ENCODE peak calls at places on chromosomes 2 and 18, in ten cellular contexts. W is A549; O is HCT116; M is stomach; P is brain microvascular endothelial cell; U is dorsolateral prefrontal cortex; D is GM23338; S is tibial artery; B is colonic mucosa; Z is CD8-positive, alpha-beta T cell. Q is an unnamed sample.

GRCh38 chr2:42183775-42184174 is 14.6 kb downstream of the EML4 start:
- DNase-seq in D (no peak), P (no peak), O (no peak), U (no peak), Z (no peak), B (no peak), W (no peak), S (no peak), M (no peak), Q (no peak)

GRCh38 chr2:235747868-235748144 is 254.0 kb downstream of the AGAP1 start:
- DNase-seq in D (no peak), S (no peak), P (no peak), Z (no peak), B (peak; percentile 47), W (no peak), O (no peak), U (no peak), M (no peak), Q (no peak)

GRCh38 chr2:175010848-175011254 is 5.7 kb upstream of the CHN1 start:
- DNase-seq in W (no peak), S (no peak), D (no peak), O (no peak), U (no peak), B (no peak), P (no peak), M (no peak), Z (no peak), Q (no peak)

GRCh38 chr2:237798236-237799059 is at the start of gene RBM44:
- DNase-seq in Z (no peak), W (no peak), U (no peak), D (peak; percentile 66), M (no peak), O (no peak), B (no peak), P (no peak), S (no peak), Q (no peak)

GRCh38 chr18:61541673-61542072 is 208.4 kb downstream of the CDH20 start:
- DNase-seq in S (no peak), M (no peak), B (no peak), U (no peak), P (no peak), D (no peak), Z (no peak), O (no peak), W (no peak), Q (no peak)

GRCh38 chr2:74646829-74647482 is 1.2 kb downstream of the M1AP start:
- DNase-seq in Z (no peak), U (no peak), B (no peak), P (no peak), W (no peak), M (no peak), D (peak; percentile 14), O (no peak), S (no peak), Q (no peak)

GRCh38 chr2:19104503-19104902 is 253.9 kb downstream of the OSR1 start:
- DNase-seq in W (peak; percentile 15), Z (no peak), O (no peak), M (peak; percentile 26), U (no peak), P (no peak), S (no peak), B (no peak), D (no peak), Q (peak; percentile 70)

GRCh38 chr18:13660510-13660909 is 65.8 kb downstream of the FAM210A start:
- DNase-seq in M (no peak), D (no peak), O (no peak), P (no peak), B (no peak), S (peak; percentile 60), W (no peak), U (no peak), Z (no peak), Q (no peak)

GRCh38 chr2:203498161-203498560 is 36.9 kb downstream of the RAPH1 start:
- DNase-seq in M (no peak), W (peak; percentile 74), U (no peak), Z (no peak), B (no peak), P (peak; percentile 34), O (peak; percentile 76), D (no peak), S (no peak), Q (no peak)

GRCh38 chr2:192243488-192243887 is 48.8 kb upstream of the TMEFF2 start:
- DNase-seq in S (no peak), P (peak; percentile 31), D (no peak), B (no peak), W (no peak), Z (no peak), O (no peak), M (no peak), U (no peak), Q (no peak)

GRCh38 chr2:147100406-147101035 is 744.3 kb upstream of the ACVR2A start:
- DNase-seq in D (no peak), B (no peak), P (no peak), Z (no peak), U (no peak), M (no peak), W (no peak), O (no peak), S (no peak), Q (no peak)

DNA sequence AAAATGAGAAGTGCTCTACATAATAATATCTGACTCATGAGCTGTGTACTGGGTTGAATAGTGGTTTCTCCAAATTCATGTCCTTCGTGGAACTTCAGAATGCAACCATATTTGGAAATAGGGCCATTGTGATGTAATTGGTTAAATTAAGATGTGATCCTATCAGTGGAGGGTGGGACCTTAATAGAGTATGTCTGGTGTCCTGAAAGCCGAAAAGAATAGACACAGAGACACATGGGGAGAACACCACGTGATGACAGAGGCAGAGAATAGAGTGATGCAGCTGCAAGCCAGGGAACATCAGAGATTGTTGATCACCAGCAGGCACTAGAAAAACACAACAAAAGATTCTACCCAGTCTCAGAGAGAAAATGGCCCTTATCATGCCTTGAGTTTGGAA is 310.1 kb downstream of the EXOC6B start:
- DNase-seq in Z (no peak), S (no peak), O (no peak), D (no peak), P (peak; percentile 11), B (no peak), U (no peak), W (no peak), M (no peak), Q (no peak)
- H3K27ac ChIP-seq in Z (no peak overlapping the region), S (no peak overlapping the region), O (no peak overlapping the region), D (peak overlapping the region; percentile 67), P (no peak overlapping the region), B (no peak overlapping the region), U (peak overlapping the region; percentile 84), W (no peak overlapping the region), M (no peak overlapping the region), Q (no peak overlapping the region)

GRCh38 chr18:10519366-10519765 is 6.5 kb upstream of the NAPG start:
- DNase-seq in P (no peak), S (no peak), M (no peak), O (no peak), D (no peak), B (no peak), U (no peak), W (no peak), Z (no peak), Q (no peak)

GRCh38 chr18:10522574-10522973 is 3.3 kb upstream of the NAPG start:
- DNase-seq in P (no peak), Z (no peak), W (no peak), U (no peak), B (no peak), D (no peak), M (no peak), O (no peak), S (no peak), Q (no peak)

GRCh38 chr18:10523544-10523943 is 2.3 kb upstream of the NAPG start:
- DNase-seq in P (no peak), S (no peak), D (peak; percentile 32), B (no peak), Z (no peak), O (no peak), W (no peak), U (no peak), M (no peak), Q (no peak)

GRCh38 chr18:10518595-10519273 is 7.1 kb upstream of the NAPG start:
- DNase-seq in U (peak; percentile 58), P (peak; percentile 13), O (no peak), W (no peak), Z (no peak), M (peak; percentile 35), S (peak; percentile 62), D (no peak), B (peak; percentile 33), Q (no peak)

GRCh38 chr18:10519999-10520935 is 5.6 kb upstream of the NAPG start:
- DNase-seq in B (peak; percentile 81), D (peak; percentile 89), S (peak; percentile 89), Z (peak; percentile 64), P (peak; percentile 87), U (peak; percentile 68), O (peak; percentile 73), M (peak; percentile 89), W (peak; percentile 78), Q (peak; percentile 86)
- TF ChIP-seq CTCF in B (peak; percentile 68), D (peak; percentile 84), S (peak; percentile 87), Z (peak; percentile 54), P (peak; percentile 90), U (peak; percentile 87), O (peak; percentile 61), M (peak; percentile 79), W (peak; percentile 65), Q (peak; percentile 89)

GRCh38 chr18:1232867-1233266 is 328.2 kb downstream of the ADCYAP1 start:
- DNase-seq in P (no peak), W (no peak), D (no peak), S (no peak), Z (no peak), U (no peak), M (no peak), B (no peak), O (no peak), Q (no peak)
- H3K27ac ChIP-seq in P (no peak overlapping the region), W (no peak overlapping the region), D (no peak overlapping the region), S (no peak overlapping the region), Z (no peak overlapping the region), U (no peak overlapping the region), M (no peak overlapping the region), B (no peak overlapping the region), O (no peak overlapping the region), Q (no peak overlapping the region)

GRCh38 chr2:234001380-234001993 is 49.0 kb upstream of the SPP2 start:
- DNase-seq in D (no peak), S (no peak), O (no peak), U (no peak), W (no peak), P (no peak), M (no peak), Z (no peak), B (no peak), Q (no peak)

GRCh38 chr2:233997726-233998125 is 52.8 kb upstream of the SPP2 start:
- DNase-seq in M (no peak), D (no peak), P (no peak), W (no peak), S (no peak), U (no peak), B (no peak), O (no peak), Z (no peak), Q (no peak)

GRCh38 chr2:233996436-233996835 is 54.1 kb upstream of the SPP2 start:
- DNase-seq in B (no peak), S (no peak), W (no peak), O (no peak), P (no peak), D (no peak), Z (no peak), M (no peak), U (no peak), Q (no peak)

GRCh38 chr2:234002281-234002680 is 48.2 kb upstream of the SPP2 start:
- DNase-seq in M (no peak), O (no peak), S (no peak), Z (no peak), D (no peak), B (no peak), W (no peak), U (no peak), P (no peak), Q (no peak)

GRCh38 chr2:233999182-233999581 is 51.3 kb upstream of the SPP2 start:
- DNase-seq in O (no peak), D (peak; percentile 21), S (no peak), M (no peak), W (no peak), P (no peak), Z (no peak), B (no peak), U (no peak), Q (no peak)
- TF ChIP-seq CTCF in O (no peak), D (no peak), S (no peak), M (no peak), W (no peak), P (no peak), Z (no peak), B (no peak), U (no peak), Q (no peak)

Q was measured in lung.